ENCODE peak calls at places on chromosomes 6 and 20, in four cellular contexts. M is OCI-LY7, K is colonic mucosa, O is neuronal stem cell. D is an unnamed sample.

GRCh38 chr6:142699391-142699790 is 245.6 kb downstream of the HIVEP2 start:
- DNase-seq in K (no peak), O (no peak), M (peak; percentile 27), D (no peak)

GRCh38 chr20:10449270-10449669 is 14.2 kb downstream of the SLX4IP start:
- DNase-seq in K (no peak), O (no peak), M (no peak), D (no peak)

GRCh38 chr6:165770430-165771082 is 107.5 kb upstream of the PDE10A start:
- DNase-seq in M (no peak), K (no peak), O (no peak), D (no peak)

GRCh38 chr20:25859649-25860530 is 163.2 kb upstream of the ZNF337 start:
- DNase-seq in O (no peak), K (peak; percentile 56), M (no peak), D (peak; percentile 41)

GRCh38 chr6:162612613-162613012 is 115.0 kb downstream of the PRKN start:
- DNase-seq in O (no peak), M (no peak), K (no peak), D (no peak)

GRCh38 chr20:11403711-11404110 is 514.0 kb upstream of the BTBD3 start:
- DNase-seq in M (no peak), O (no peak), K (no peak), D (no peak)

GRCh38 chr6:68895929-68896328 is 260.8 kb downstream of the ADGRB3 start:
- DNase-seq in K (no peak), O (no peak), M (no peak), D (no peak)

GRCh38 chr20:52083627-52084232 is 107.8 kb downstream of the ZFP64 start:
- DNase-seq in O (peak; percentile 59), M (peak; percentile 64), K (peak; percentile 57), D (peak; percentile 84)

GRCh38 chr6:24394777-24395437 is 7.8 kb upstream of the MRS2 start:
- DNase-seq in O (no peak), M (no peak), K (no peak), D (no peak)

GRCh38 chr6:12844284-12845223 is 128.0 kb downstream of the PHACTR1 start:
- DNase-seq in K (no peak), M (peak; percentile 27), O (no peak), D (peak; percentile 10)

GRCh38 chr6:129368970-129369369 is 341.0 kb downstream of the ARHGAP18 start:
- DNase-seq in O (no peak), M (no peak), K (no peak), D (no peak)

GRCh38 chr20:11454966-11455799 is 462.5 kb upstream of the BTBD3 start:
- DNase-seq in M (no peak), O (no peak), K (peak; percentile 52), D (peak; percentile 96)

GRCh38 chr6:73580247-73581149 is 59.7 kb upstream of the EEF1A1 start:
- DNase-seq in O (peak; percentile 91), M (peak; percentile 25), K (peak; percentile 70), D (peak; percentile 93)

GRCh38 chr20:44961868-44962267 is 1.7 kb upstream of the TOMM34 start:
- DNase-seq in M (no peak), O (no peak), K (no peak), D (no peak)

GRCh38 chr6:106525885-106526280 is 103.4 kb downstream of the RTN4IP1 start:
- DNase-seq in K (no peak), M (peak; percentile 30), O (no peak), D (no peak)

GRCh38 chr6:32852844-32853540 is 512 bp downstream of the TAP1 start:
- DNase-seq in O (no peak), K (peak; percentile 45), M (peak; percentile 56), D (no peak)

GRCh38 chr20:17806739-17807441 is 107.1 kb downstream of the BANF2 start:
- DNase-seq in M (no peak), K (peak; percentile 46), O (no peak), D (no peak)

GRCh38 chr20:24772667-24773066 is 176.4 kb upstream of the CST7 start:
- DNase-seq in M (no peak), O (no peak), K (no peak), D (no peak)

GRCh38 chr20:1434571-1435336 is 31.9 kb downstream of the NSFL1C start:
- DNase-seq in K (peak; percentile 43), O (no peak), M (peak; percentile 92), D (no peak)

GRCh38 chr6:79544939-79545450 is 7.8 kb upstream of the LCA5 start:
- DNase-seq in O (peak; percentile 84), K (peak; percentile 65), M (peak; percentile 39), D (peak; percentile 94)

GRCh38 chr6:129577691-129578090 is 132.3 kb downstream of the ARHGAP18 start:
- DNase-seq in O (no peak), K (no peak), M (no peak), D (no peak)

GRCh38 chr6:110083875-110084585 is 95.4 kb downstream of the WASF1 start:
- DNase-seq in O (no peak), M (no peak), K (no peak), D (no peak)

GRCh38 chr20:63530788-63531160 is 6.4 kb downstream of the PTK6 start:
- DNase-seq in M (no peak), K (peak; percentile 77), O (no peak), D (no peak)

GRCh38 chr6:118161364-118161763 is 254.3 kb downstream of the SLC35F1 start:
- DNase-seq in O (no peak), M (no peak), K (no peak), D (no peak)

GRCh38 chr20:25553819-25554296 is 31.5 kb downstream of the NINL start:
- DNase-seq in O (no peak), M (no peak), K (no peak), D (no peak)

GRCh38 chr6:129865013-129865412 is 3.9 kb upstream of the TMEM244 start:
- DNase-seq in K (no peak), O (no peak), M (peak; percentile 1), D (no peak)

GRCh38 chr6:2876210-2877056 is 26.7 kb downstream of the SERPINB9 start:
- DNase-seq in O (no peak), M (peak; percentile 58), K (peak; percentile 74), D (peak; percentile 67)

GRCh38 chr6:14984454-14984853 is 261.4 kb upstream of the JARID2 start:
- DNase-seq in O (no peak), M (no peak), K (peak; percentile 70), D (peak; percentile 20)

GRCh38 chr20:60011512-60012507 is 53.6 kb downstream of the CDH26 start:
- DNase-seq in O (no peak), M (no peak), K (no peak), D (no peak)

GRCh38 chr6:35929601-35930000 is 8.7 kb upstream of the SRPK1 start:
- DNase-seq in O (no peak), M (no peak), K (no peak), D (no peak)

GRCh38 chr6:43435682-43436437 is 8.5 kb downstream of the ABCC10 start:
- DNase-seq in M (no peak), K (no peak), O (no peak), D (no peak)

GRCh38 chr6:912871-913663 is 220.1 kb upstream of the EXOC2 start:
- DNase-seq in M (peak; percentile 5), O (peak; percentile 21), K (no peak), D (peak; percentile 10)

DNA sequence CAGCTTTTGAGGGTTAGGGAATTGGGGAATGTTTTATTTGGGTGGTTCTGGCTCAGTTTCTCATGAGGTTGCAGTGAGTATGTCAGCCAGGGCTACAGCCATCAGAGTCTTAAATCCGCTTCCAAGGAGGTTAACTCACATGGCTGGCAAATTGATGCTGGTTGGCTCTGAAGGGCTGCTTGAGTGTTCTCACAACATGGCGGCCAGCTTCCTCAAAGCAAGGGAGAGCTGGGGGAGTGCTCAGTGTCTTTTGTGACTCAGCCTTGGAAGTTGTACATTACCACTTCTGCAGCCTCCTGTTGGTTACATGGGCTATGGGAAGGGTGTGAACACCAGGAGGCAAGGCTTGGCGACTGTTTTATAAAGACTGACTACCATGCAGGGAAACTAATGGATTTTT is 17.8 kb upstream of the PPP1R3G start:
- DNase-seq in O (no peak), K (no peak), M (no peak), D (no peak)
- H3K9me3 ChIP-seq in O (peaks cover 5% of the 10 kb centered on the region), K (no peaks in the 10 kb centered on the region), M (no peaks in the 10 kb centered on the region), D (no peaks in the 10 kb centered on the region)

GRCh38 chr20:49283703-49284625 is 6.1 kb upstream of the ZNFX1 start:
- DNase-seq in K (no peak), M (peak; percentile 7), O (no peak), D (peak; percentile 43)
- H3K4me3 ChIP-seq in K (no peak overlapping the region), M (peak overlapping the region; percentile 100), O (no peak overlapping the region), D (peak overlapping the region; percentile 96)

GRCh38 chr6:167651251-167652041 is 175.3 kb upstream of the AFDN start:
- DNase-seq in O (no peak), M (no peak), K (no peak), D (no peak)

GRCh38 chr6:167653561-167653960 is 173.2 kb upstream of the AFDN start:
- DNase-seq in O (no peak), K (no peak), M (no peak), D (no peak)

GRCh38 chr6:167652701-167653095 is 174.0 kb upstream of the AFDN start:
- DNase-seq in O (no peak), M (no peak), K (no peak), D (no peak)

GRCh38 chr6:167650730-167651129 is 176.0 kb upstream of the AFDN start:
- DNase-seq in K (no peak), O (no peak), M (no peak), D (no peak)

GRCh38 chr6:167652042-167652700 is 174.5 kb upstream of the AFDN start:
- DNase-seq in M (no peak), K (no peak), O (no peak), D (no peak)
- H3K9me3 ChIP-seq in M (peaks cover 7% of the 10 kb centered on the region), K (no peaks in the 10 kb centered on the region), O (no peaks in the 10 kb centered on the region), D (no peaks in the 10 kb centered on the region)

GRCh38 chr6:31495580-31495979 is 2.4 kb upstream of the MICB start:
- DNase-seq in K (no peak), M (peak; percentile 28), O (no peak), D (no peak)
- H3K4me3 ChIP-seq in K (peak overlapping the region; percentile 53), M (peak overlapping the region; percentile 82), O (no peak overlapping the region), D (peak overlapping the region; percentile 59)

DNA sequence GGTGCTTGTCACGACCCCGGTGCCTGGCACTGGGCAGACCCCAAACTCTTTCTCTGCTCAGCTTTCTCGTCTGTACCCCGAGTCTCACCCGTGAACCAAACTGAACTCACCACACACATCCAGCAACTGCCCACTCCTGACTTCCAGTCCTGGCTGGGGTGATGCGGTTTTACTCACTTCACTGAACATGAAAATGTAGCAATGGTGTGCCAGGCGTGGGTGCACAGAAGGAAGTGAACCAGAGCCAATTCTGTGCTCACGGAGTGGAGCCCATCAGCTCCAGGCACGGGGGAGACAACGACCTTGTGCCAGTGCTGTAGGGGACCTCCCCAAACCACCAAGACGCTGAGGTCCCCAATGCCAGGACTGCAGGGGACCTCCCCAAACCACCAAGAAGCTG is 78.7 kb upstream of the AFDN start:
- DNase-seq in M (no peak), K (no peak), O (no peak), D (no peak)
- H3K9me3 ChIP-seq in M (no peaks in the 10 kb centered on the region), K (no peaks in the 10 kb centered on the region), O (peaks cover 5% of the 10 kb centered on the region), D (no peaks in the 10 kb centered on the region)

DNA sequence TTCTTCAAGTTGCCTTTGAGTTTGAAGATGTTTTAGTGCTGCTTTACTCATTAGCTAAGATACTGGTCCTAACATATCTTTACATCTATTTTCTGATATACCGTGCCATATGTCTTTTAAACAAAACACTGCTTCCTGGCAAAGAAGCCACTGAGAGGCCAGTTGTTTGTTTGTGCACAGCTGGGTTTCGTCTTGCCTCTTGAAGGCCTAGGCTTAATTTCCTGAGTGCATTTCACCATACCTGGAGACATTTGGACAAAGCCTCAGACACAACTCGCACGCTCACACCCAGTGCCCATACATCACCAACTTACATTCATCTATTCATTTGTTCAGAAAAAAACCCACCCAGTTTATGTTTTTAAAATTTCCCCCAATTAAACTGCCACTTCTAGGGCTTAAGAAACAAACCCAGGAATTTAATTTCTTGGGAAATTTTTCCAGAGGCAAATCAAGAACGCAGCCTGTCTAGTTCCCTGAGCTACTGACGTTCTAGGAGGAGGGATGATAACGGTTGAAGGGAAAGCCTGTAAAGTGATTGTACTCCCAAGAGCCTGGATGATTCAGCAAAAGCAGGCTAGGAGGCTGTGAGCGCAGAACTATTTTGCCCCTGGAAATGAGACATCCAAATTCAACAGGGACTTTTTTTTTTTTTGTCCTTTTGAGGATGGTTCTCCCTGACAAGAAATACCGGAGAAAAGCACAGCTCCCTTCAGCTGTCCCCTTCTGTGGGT is 77.7 kb downstream of the OLIG3 start:
- DNase-seq in K (no peak), M (peak; percentile 21), O (no peak), D (no peak)
- H3K4me3 ChIP-seq in K (no peak overlapping the region), M (no peak overlapping the region), O (no peak overlapping the region), D (no peak overlapping the region)

D was measured in HAP-1.